ENCODE peak calls at places on chromosomes 3 and 15, in five cellular contexts. One of them, this sample, is unnamed.

GRCh38 chr3:14988988-14989394 is 41.6 kb downstream of the NR2C2 start:
- DNase-seq in endothelial cell: no peak
- DNase-seq in GM03348: no peak
- DNase-seq in stimulated activated CD4-positive, alpha-beta T cell treated with anti-CD3 and anti-CD28 coated beads, TNF-alpha, amount 100 ng/mL, for 4 hours: no peak
- DNase-seq in C1 segment of cervical spinal cord: no peak
- DNase-seq in this sample: no peak

GRCh38 chr3:11185564-11186317 is 31.4 kb downstream of the HRH1 start:
- DNase-seq in stimulated activated CD4-positive, alpha-beta T cell treated with anti-CD3 and anti-CD28 coated beads, TNF-alpha, amount 100 ng/mL, for 4 hours: no peak
- DNase-seq in C1 segment of cervical spinal cord: no peak
- DNase-seq in GM03348: peak
- DNase-seq in endothelial cell: no peak
- DNase-seq in this sample: no peak

GRCh38 chr15:89576417-89576773 is 1.1 kb downstream of the TICRR start:
- DNase-seq in endothelial cell: no peak
- DNase-seq in stimulated activated CD4-positive, alpha-beta T cell treated with anti-CD3 and anti-CD28 coated beads, TNF-alpha, amount 100 ng/mL, for 4 hours: no peak
- DNase-seq in GM03348: no peak
- DNase-seq in C1 segment of cervical spinal cord: no peak
- DNase-seq in this sample: no peak

GRCh38 chr15:40069178-40070165 is 30.5 kb upstream of the SRP14 start:
- DNase-seq in endothelial cell: no peak
- DNase-seq in C1 segment of cervical spinal cord: peak
- DNase-seq in stimulated activated CD4-positive, alpha-beta T cell treated with anti-CD3 and anti-CD28 coated beads, TNF-alpha, amount 100 ng/mL, for 4 hours: no peak
- DNase-seq in GM03348: peak
- DNase-seq in this sample: peak

GRCh38 chr3:150725548-150725947 is 21.8 kb upstream of the ERICH6 start:
- DNase-seq in stimulated activated CD4-positive, alpha-beta T cell treated with anti-CD3 and anti-CD28 coated beads, TNF-alpha, amount 100 ng/mL, for 4 hours: no peak
- DNase-seq in C1 segment of cervical spinal cord: no peak
- DNase-seq in GM03348: no peak
- DNase-seq in endothelial cell: no peak
- DNase-seq in this sample: no peak

GRCh38 chr3:136547293-136547692 is 204.9 kb downstream of the STAG1 start:
- DNase-seq in endothelial cell: no peak
- DNase-seq in stimulated activated CD4-positive, alpha-beta T cell treated with anti-CD3 and anti-CD28 coated beads, TNF-alpha, amount 100 ng/mL, for 4 hours: no peak
- DNase-seq in GM03348: peak
- DNase-seq in C1 segment of cervical spinal cord: no peak
- DNase-seq in this sample: no peak

GRCh38 chr3:27171113-27171512 is 198.1 kb downstream of the NEK10 start:
- DNase-seq in stimulated activated CD4-positive, alpha-beta T cell treated with anti-CD3 and anti-CD28 coated beads, TNF-alpha, amount 100 ng/mL, for 4 hours: no peak
- DNase-seq in C1 segment of cervical spinal cord: no peak
- DNase-seq in GM03348: no peak
- DNase-seq in endothelial cell: no peak
- DNase-seq in this sample: no peak

GRCh38 chr3:126980266-126980811 is 2.6 kb upstream of the PLXNA1 start:
- DNase-seq in GM03348: no peak
- DNase-seq in stimulated activated CD4-positive, alpha-beta T cell treated with anti-CD3 and anti-CD28 coated beads, TNF-alpha, amount 100 ng/mL, for 4 hours: no peak
- DNase-seq in C1 segment of cervical spinal cord: no peak
- DNase-seq in endothelial cell: no peak
- DNase-seq in this sample: no peak

GRCh38 chr3:50150404-50150750 is 4.7 kb upstream of the SEMA3F start:
- DNase-seq in GM03348: no peak
- DNase-seq in stimulated activated CD4-positive, alpha-beta T cell treated with anti-CD3 and anti-CD28 coated beads, TNF-alpha, amount 100 ng/mL, for 4 hours: no peak
- DNase-seq in endothelial cell: no peak
- DNase-seq in C1 segment of cervical spinal cord: no peak
- DNase-seq in this sample: no peak

GRCh38 chr15:92306662-92307061 is 87.0 kb upstream of the ST8SIA2 start:
- DNase-seq in GM03348: no peak
- DNase-seq in stimulated activated CD4-positive, alpha-beta T cell treated with anti-CD3 and anti-CD28 coated beads, TNF-alpha, amount 100 ng/mL, for 4 hours: no peak
- DNase-seq in C1 segment of cervical spinal cord: no peak
- DNase-seq in endothelial cell: peak
- DNase-seq in this sample: no peak

GRCh38 chr15:69305204-69305931 is 6.7 kb downstream of the PAQR5 start:
- DNase-seq in C1 segment of cervical spinal cord: no peak
- DNase-seq in endothelial cell: no peak
- DNase-seq in stimulated activated CD4-positive, alpha-beta T cell treated with anti-CD3 and anti-CD28 coated beads, TNF-alpha, amount 100 ng/mL, for 4 hours: no peak
- DNase-seq in GM03348: peak
- DNase-seq in this sample: no peak

GRCh38 chr3:70061111-70061510 is 61.6 kb downstream of the SAMMSON start:
- DNase-seq in stimulated activated CD4-positive, alpha-beta T cell treated with anti-CD3 and anti-CD28 coated beads, TNF-alpha, amount 100 ng/mL, for 4 hours: no peak
- DNase-seq in GM03348: no peak
- DNase-seq in endothelial cell: no peak
- DNase-seq in C1 segment of cervical spinal cord: no peak
- DNase-seq in this sample: no peak

GRCh38 chr3:184334470-184335158 is 2.8 kb upstream of the FAM131A start:
- DNase-seq in endothelial cell: no peak
- DNase-seq in GM03348: no peak
- DNase-seq in stimulated activated CD4-positive, alpha-beta T cell treated with anti-CD3 and anti-CD28 coated beads, TNF-alpha, amount 100 ng/mL, for 4 hours: no peak
- DNase-seq in C1 segment of cervical spinal cord: no peak
- DNase-seq in this sample: no peak

GRCh38 chr3:100254168-100254777 is 6.5 kb upstream of the TBC1D23 start:
- DNase-seq in C1 segment of cervical spinal cord: peak
- DNase-seq in endothelial cell: peak
- DNase-seq in GM03348: peak
- DNase-seq in stimulated activated CD4-positive, alpha-beta T cell treated with anti-CD3 and anti-CD28 coated beads, TNF-alpha, amount 100 ng/mL, for 4 hours: no peak
- DNase-seq in this sample: no peak

GRCh38 chr3:64716110-64716509 is 28.3 kb upstream of the ADAMTS9 start:
- DNase-seq in stimulated activated CD4-positive, alpha-beta T cell treated with anti-CD3 and anti-CD28 coated beads, TNF-alpha, amount 100 ng/mL, for 4 hours: no peak
- DNase-seq in C1 segment of cervical spinal cord: no peak
- DNase-seq in endothelial cell: no peak
- DNase-seq in GM03348: no peak
- DNase-seq in this sample: no peak

GRCh38 chr15:67914537-67915373 is 74.9 kb upstream of the RNU6-1 start:
- DNase-seq in GM03348: no peak
- DNase-seq in C1 segment of cervical spinal cord: peak
- DNase-seq in endothelial cell: peak
- DNase-seq in stimulated activated CD4-positive, alpha-beta T cell treated with anti-CD3 and anti-CD28 coated beads, TNF-alpha, amount 100 ng/mL, for 4 hours: no peak
- DNase-seq in this sample: no peak

GRCh38 chr3:30347679-30348216 is 258.7 kb upstream of the TGFBR2 start:
- DNase-seq in endothelial cell: no peak
- DNase-seq in stimulated activated CD4-positive, alpha-beta T cell treated with anti-CD3 and anti-CD28 coated beads, TNF-alpha, amount 100 ng/mL, for 4 hours: no peak
- DNase-seq in C1 segment of cervical spinal cord: no peak
- DNase-seq in GM03348: peak
- DNase-seq in this sample: no peak

GRCh38 chr3:60933828-60934227 is 317.4 kb downstream of the FHIT start:
- DNase-seq in endothelial cell: no peak
- DNase-seq in C1 segment of cervical spinal cord: no peak
- DNase-seq in GM03348: no peak
- DNase-seq in stimulated activated CD4-positive, alpha-beta T cell treated with anti-CD3 and anti-CD28 coated beads, TNF-alpha, amount 100 ng/mL, for 4 hours: no peak
- DNase-seq in this sample: no peak

GRCh38 chr15:101269479-101270223 is 7.6 kb downstream of the SELENOS start:
- DNase-seq in endothelial cell: no peak
- DNase-seq in GM03348: peak
- DNase-seq in stimulated activated CD4-positive, alpha-beta T cell treated with anti-CD3 and anti-CD28 coated beads, TNF-alpha, amount 100 ng/mL, for 4 hours: no peak
- DNase-seq in C1 segment of cervical spinal cord: no peak
- DNase-seq in this sample: no peak

GRCh38 chr3:109045271-109046051 is 72.5 kb downstream of the MORC1 start:
- DNase-seq in C1 segment of cervical spinal cord: no peak
- DNase-seq in GM03348: no peak
- DNase-seq in endothelial cell: no peak
- DNase-seq in stimulated activated CD4-positive, alpha-beta T cell treated with anti-CD3 and anti-CD28 coated beads, TNF-alpha, amount 100 ng/mL, for 4 hours: no peak
- DNase-seq in this sample: no peak

GRCh38 chr3:36393563-36393962 is 13.3 kb downstream of the STAC start:
- DNase-seq in GM03348: peak
- DNase-seq in stimulated activated CD4-positive, alpha-beta T cell treated with anti-CD3 and anti-CD28 coated beads, TNF-alpha, amount 100 ng/mL, for 4 hours: no peak
- DNase-seq in C1 segment of cervical spinal cord: no peak
- DNase-seq in endothelial cell: no peak
- DNase-seq in this sample: no peak

GRCh38 chr3:55540579-55540978 is 53.5 kb upstream of the WNT5A start:
- DNase-seq in C1 segment of cervical spinal cord: no peak
- DNase-seq in GM03348: no peak
- DNase-seq in stimulated activated CD4-positive, alpha-beta T cell treated with anti-CD3 and anti-CD28 coated beads, TNF-alpha, amount 100 ng/mL, for 4 hours: no peak
- DNase-seq in endothelial cell: no peak
- DNase-seq in this sample: no peak

GRCh38 chr3:159764211-159765024 is 224.2 kb upstream of the IL12A start:
- DNase-seq in C1 segment of cervical spinal cord: peak
- DNase-seq in stimulated activated CD4-positive, alpha-beta T cell treated with anti-CD3 and anti-CD28 coated beads, TNF-alpha, amount 100 ng/mL, for 4 hours: no peak
- DNase-seq in endothelial cell: peak
- DNase-seq in GM03348: peak
- DNase-seq in this sample: no peak

GRCh38 chr3:4989649-4989966 is 10.4 kb downstream of the BHLHE40 start:
- DNase-seq in C1 segment of cervical spinal cord: no peak
- DNase-seq in GM03348: no peak
- DNase-seq in stimulated activated CD4-positive, alpha-beta T cell treated with anti-CD3 and anti-CD28 coated beads, TNF-alpha, amount 100 ng/mL, for 4 hours: no peak
- DNase-seq in endothelial cell: no peak
- DNase-seq in this sample: no peak

GRCh38 chr15:29747837-29748417 is 74.3 kb downstream of the TJP1 start:
- DNase-seq in C1 segment of cervical spinal cord: no peak
- DNase-seq in stimulated activated CD4-positive, alpha-beta T cell treated with anti-CD3 and anti-CD28 coated beads, TNF-alpha, amount 100 ng/mL, for 4 hours: no peak
- DNase-seq in endothelial cell: no peak
- DNase-seq in GM03348: peak
- DNase-seq in this sample: no peak

GRCh38 chr3:8938021-8938420 is 25.3 kb downstream of the RAD18 start:
- DNase-seq in endothelial cell: no peak
- DNase-seq in GM03348: peak
- DNase-seq in stimulated activated CD4-positive, alpha-beta T cell treated with anti-CD3 and anti-CD28 coated beads, TNF-alpha, amount 100 ng/mL, for 4 hours: no peak
- DNase-seq in C1 segment of cervical spinal cord: no peak
- DNase-seq in this sample: no peak

GRCh38 chr3:183434503-183434902 is 6.1 kb upstream of the MCF2L2 start:
- DNase-seq in endothelial cell: no peak
- DNase-seq in stimulated activated CD4-positive, alpha-beta T cell treated with anti-CD3 and anti-CD28 coated beads, TNF-alpha, amount 100 ng/mL, for 4 hours: no peak
- DNase-seq in GM03348: no peak
- DNase-seq in C1 segment of cervical spinal cord: no peak
- DNase-seq in this sample: no peak

GRCh38 chr3:9897408-9898372 is 5.0 kb upstream of the IL17RE start:
- DNase-seq in GM03348: no peak
- DNase-seq in C1 segment of cervical spinal cord: no peak
- DNase-seq in endothelial cell: no peak
- DNase-seq in stimulated activated CD4-positive, alpha-beta T cell treated with anti-CD3 and anti-CD28 coated beads, TNF-alpha, amount 100 ng/mL, for 4 hours: no peak
- DNase-seq in this sample: no peak

GRCh38 chr3:100260081-100260684 is 609 bp upstream of the TBC1D23 start:
- DNase-seq in stimulated activated CD4-positive, alpha-beta T cell treated with anti-CD3 and anti-CD28 coated beads, TNF-alpha, amount 100 ng/mL, for 4 hours: no peak
- DNase-seq in C1 segment of cervical spinal cord: peak
- DNase-seq in GM03348: no peak
- DNase-seq in endothelial cell: peak
- DNase-seq in this sample: no peak